ENCODE peak calls at places on chromosomes 12 and 14, in nine cellular contexts. One of them, this sample, is unnamed.

GRCh38 chr12:57162541-57163125 is 15.2 kb upstream of the LRP1-AS start:
- DNase-seq in activated naive CD8-positive, alpha-beta T cell treated with anti-CD3 and anti-CD28 coated beads, Interleukin-2, amount 10 ng/mL, durations not matched to agents 7 days and 5 days: no peak
- DNase-seq in stimulated activated CD8-positive, alpha-beta memory T cell treated with anti-CD3 and anti-CD28 coated beads, Interleukin-15, amount 100 ng/mL, for 1 hour: no peak
- DNase-seq in RWPE1: no peak
- DNase-seq in EL: no peak
- DNase-seq in osteoblast: peak
- DNase-seq in NCI-H774: no peak
- DNase-seq in pons: peak
- DNase-seq in pulmonary artery endothelial cell: no peak
- DNase-seq in this sample: peak

GRCh38 chr14:75022655-75023054 is 19.9 kb downstream of the EIF2B2 start:
- DNase-seq in RWPE1: peak
- DNase-seq in NCI-H774: no peak
- DNase-seq in stimulated activated CD8-positive, alpha-beta memory T cell treated with anti-CD3 and anti-CD28 coated beads, Interleukin-15, amount 100 ng/mL, for 1 hour: no peak
- DNase-seq in pons: no peak
- DNase-seq in osteoblast: no peak
- DNase-seq in EL: peak
- DNase-seq in pulmonary artery endothelial cell: no peak
- DNase-seq in activated naive CD8-positive, alpha-beta T cell treated with anti-CD3 and anti-CD28 coated beads, Interleukin-2, amount 10 ng/mL, durations not matched to agents 7 days and 5 days: no peak
- DNase-seq in this sample: no peak

GRCh38 chr12:31590730-31591307 is at the start of gene DENND5B:
- DNase-seq in pulmonary artery endothelial cell: no peak
- DNase-seq in pons: peak
- DNase-seq in osteoblast: peak
- DNase-seq in EL: peak
- DNase-seq in RWPE1: peak
- DNase-seq in activated naive CD8-positive, alpha-beta T cell treated with anti-CD3 and anti-CD28 coated beads, Interleukin-2, amount 10 ng/mL, durations not matched to agents 7 days and 5 days: peak
- DNase-seq in stimulated activated CD8-positive, alpha-beta memory T cell treated with anti-CD3 and anti-CD28 coated beads, Interleukin-15, amount 100 ng/mL, for 1 hour: no peak
- DNase-seq in NCI-H774: peak
- DNase-seq in this sample: peak

GRCh38 chr12:94603434-94604068 is 46.8 kb downstream of the TMCC3 start:
- DNase-seq in NCI-H774: no peak
- DNase-seq in osteoblast: no peak
- DNase-seq in RWPE1: peak
- DNase-seq in pulmonary artery endothelial cell: no peak
- DNase-seq in stimulated activated CD8-positive, alpha-beta memory T cell treated with anti-CD3 and anti-CD28 coated beads, Interleukin-15, amount 100 ng/mL, for 1 hour: peak
- DNase-seq in EL: no peak
- DNase-seq in pons: no peak
- DNase-seq in activated naive CD8-positive, alpha-beta T cell treated with anti-CD3 and anti-CD28 coated beads, Interleukin-2, amount 10 ng/mL, durations not matched to agents 7 days and 5 days: peak
- DNase-seq in this sample: peak

GRCh38 chr12:26806556-26806955 is 26.4 kb downstream of the ITPR2 start:
- DNase-seq in NCI-H774: no peak
- DNase-seq in pons: no peak
- DNase-seq in RWPE1: no peak
- DNase-seq in pulmonary artery endothelial cell: no peak
- DNase-seq in activated naive CD8-positive, alpha-beta T cell treated with anti-CD3 and anti-CD28 coated beads, Interleukin-2, amount 10 ng/mL, durations not matched to agents 7 days and 5 days: no peak
- DNase-seq in stimulated activated CD8-positive, alpha-beta memory T cell treated with anti-CD3 and anti-CD28 coated beads, Interleukin-15, amount 100 ng/mL, for 1 hour: no peak
- DNase-seq in osteoblast: no peak
- DNase-seq in EL: no peak
- DNase-seq in this sample: no peak

GRCh38 chr12:78562358-78563205 is 302.0 kb upstream of the SYT1 start:
- DNase-seq in activated naive CD8-positive, alpha-beta T cell treated with anti-CD3 and anti-CD28 coated beads, Interleukin-2, amount 10 ng/mL, durations not matched to agents 7 days and 5 days: no peak
- DNase-seq in osteoblast: no peak
- DNase-seq in pons: peak
- DNase-seq in RWPE1: peak
- DNase-seq in pulmonary artery endothelial cell: no peak
- DNase-seq in NCI-H774: peak
- DNase-seq in stimulated activated CD8-positive, alpha-beta memory T cell treated with anti-CD3 and anti-CD28 coated beads, Interleukin-15, amount 100 ng/mL, for 1 hour: no peak
- DNase-seq in EL: peak
- DNase-seq in this sample: no peak

GRCh38 chr14:62301076-62301475 is 538.9 kb downstream of the SNAPC1 start:
- DNase-seq in activated naive CD8-positive, alpha-beta T cell treated with anti-CD3 and anti-CD28 coated beads, Interleukin-2, amount 10 ng/mL, durations not matched to agents 7 days and 5 days: no peak
- DNase-seq in EL: no peak
- DNase-seq in osteoblast: no peak
- DNase-seq in RWPE1: no peak
- DNase-seq in pulmonary artery endothelial cell: no peak
- DNase-seq in pons: no peak
- DNase-seq in NCI-H774: no peak
- DNase-seq in stimulated activated CD8-positive, alpha-beta memory T cell treated with anti-CD3 and anti-CD28 coated beads, Interleukin-15, amount 100 ng/mL, for 1 hour: no peak
- DNase-seq in this sample: no peak

GRCh38 chr12:6052940-6053329 is 71.5 kb downstream of the VWF start:
- DNase-seq in RWPE1: no peak
- DNase-seq in pons: no peak
- DNase-seq in EL: peak
- DNase-seq in osteoblast: peak
- DNase-seq in pulmonary artery endothelial cell: no peak
- DNase-seq in activated naive CD8-positive, alpha-beta T cell treated with anti-CD3 and anti-CD28 coated beads, Interleukin-2, amount 10 ng/mL, durations not matched to agents 7 days and 5 days: no peak
- DNase-seq in stimulated activated CD8-positive, alpha-beta memory T cell treated with anti-CD3 and anti-CD28 coated beads, Interleukin-15, amount 100 ng/mL, for 1 hour: no peak
- DNase-seq in NCI-H774: no peak
- DNase-seq in this sample: no peak

GRCh38 chr14:94382099-94382498 is 6.3 kb downstream of the SERPINA1 start:
- DNase-seq in pons: no peak
- DNase-seq in osteoblast: no peak
- DNase-seq in NCI-H774: no peak
- DNase-seq in activated naive CD8-positive, alpha-beta T cell treated with anti-CD3 and anti-CD28 coated beads, Interleukin-2, amount 10 ng/mL, durations not matched to agents 7 days and 5 days: no peak
- DNase-seq in RWPE1: no peak
- DNase-seq in pulmonary artery endothelial cell: no peak
- DNase-seq in stimulated activated CD8-positive, alpha-beta memory T cell treated with anti-CD3 and anti-CD28 coated beads, Interleukin-15, amount 100 ng/mL, for 1 hour: no peak
- DNase-seq in EL: no peak
- DNase-seq in this sample: no peak

GRCh38 chr12:117125275-117125613 is 26.0 kb upstream of the TESC start:
- DNase-seq in NCI-H774: no peak
- DNase-seq in activated naive CD8-positive, alpha-beta T cell treated with anti-CD3 and anti-CD28 coated beads, Interleukin-2, amount 10 ng/mL, durations not matched to agents 7 days and 5 days: no peak
- DNase-seq in EL: peak
- DNase-seq in pulmonary artery endothelial cell: no peak
- DNase-seq in pons: no peak
- DNase-seq in osteoblast: no peak
- DNase-seq in RWPE1: no peak
- DNase-seq in stimulated activated CD8-positive, alpha-beta memory T cell treated with anti-CD3 and anti-CD28 coated beads, Interleukin-15, amount 100 ng/mL, for 1 hour: no peak
- DNase-seq in this sample: no peak

GRCh38 chr12:120736404-120737331 is 11.0 kb downstream of the ACADS start:
- DNase-seq in pons: no peak
- DNase-seq in NCI-H774: no peak
- DNase-seq in stimulated activated CD8-positive, alpha-beta memory T cell treated with anti-CD3 and anti-CD28 coated beads, Interleukin-15, amount 100 ng/mL, for 1 hour: no peak
- DNase-seq in activated naive CD8-positive, alpha-beta T cell treated with anti-CD3 and anti-CD28 coated beads, Interleukin-2, amount 10 ng/mL, durations not matched to agents 7 days and 5 days: no peak
- DNase-seq in osteoblast: peak
- DNase-seq in RWPE1: no peak
- DNase-seq in EL: no peak
- DNase-seq in pulmonary artery endothelial cell: no peak
- DNase-seq in this sample: no peak

GRCh38 chr12:6821271-6821673 is 349 bp upstream of the GPR162 start:
- DNase-seq in activated naive CD8-positive, alpha-beta T cell treated with anti-CD3 and anti-CD28 coated beads, Interleukin-2, amount 10 ng/mL, durations not matched to agents 7 days and 5 days: peak
- DNase-seq in EL: peak
- DNase-seq in osteoblast: peak
- DNase-seq in pulmonary artery endothelial cell: no peak
- DNase-seq in stimulated activated CD8-positive, alpha-beta memory T cell treated with anti-CD3 and anti-CD28 coated beads, Interleukin-15, amount 100 ng/mL, for 1 hour: no peak
- DNase-seq in NCI-H774: peak
- DNase-seq in pons: peak
- DNase-seq in RWPE1: no peak
- DNase-seq in this sample: peak

GRCh38 chr12:62552906-62553556 is 86.4 kb downstream of the MON2 start:
- DNase-seq in activated naive CD8-positive, alpha-beta T cell treated with anti-CD3 and anti-CD28 coated beads, Interleukin-2, amount 10 ng/mL, durations not matched to agents 7 days and 5 days: no peak
- DNase-seq in RWPE1: no peak
- DNase-seq in NCI-H774: no peak
- DNase-seq in stimulated activated CD8-positive, alpha-beta memory T cell treated with anti-CD3 and anti-CD28 coated beads, Interleukin-15, amount 100 ng/mL, for 1 hour: no peak
- DNase-seq in osteoblast: no peak
- DNase-seq in pons: no peak
- DNase-seq in pulmonary artery endothelial cell: no peak
- DNase-seq in EL: no peak
- DNase-seq in this sample: no peak

GRCh38 chr12:55017421-55017820 is 2.4 kb upstream of the NEUROD4 start:
- DNase-seq in pulmonary artery endothelial cell: no peak
- DNase-seq in RWPE1: no peak
- DNase-seq in stimulated activated CD8-positive, alpha-beta memory T cell treated with anti-CD3 and anti-CD28 coated beads, Interleukin-15, amount 100 ng/mL, for 1 hour: no peak
- DNase-seq in NCI-H774: no peak
- DNase-seq in EL: no peak
- DNase-seq in activated naive CD8-positive, alpha-beta T cell treated with anti-CD3 and anti-CD28 coated beads, Interleukin-2, amount 10 ng/mL, durations not matched to agents 7 days and 5 days: no peak
- DNase-seq in osteoblast: no peak
- DNase-seq in pons: no peak
- DNase-seq in this sample: no peak

GRCh38 chr12:45350861-45351260 is 135.0 kb downstream of the ANO6 start:
- DNase-seq in NCI-H774: no peak
- DNase-seq in EL: peak
- DNase-seq in pulmonary artery endothelial cell: no peak
- DNase-seq in activated naive CD8-positive, alpha-beta T cell treated with anti-CD3 and anti-CD28 coated beads, Interleukin-2, amount 10 ng/mL, durations not matched to agents 7 days and 5 days: no peak
- DNase-seq in pons: no peak
- DNase-seq in RWPE1: no peak
- DNase-seq in osteoblast: no peak
- DNase-seq in stimulated activated CD8-positive, alpha-beta memory T cell treated with anti-CD3 and anti-CD28 coated beads, Interleukin-15, amount 100 ng/mL, for 1 hour: no peak
- DNase-seq in this sample: no peak

GRCh38 chr12:52211716-52212585 is 20.1 kb upstream of the KRT80 start:
- DNase-seq in RWPE1: no peak
- DNase-seq in pulmonary artery endothelial cell: no peak
- DNase-seq in activated naive CD8-positive, alpha-beta T cell treated with anti-CD3 and anti-CD28 coated beads, Interleukin-2, amount 10 ng/mL, durations not matched to agents 7 days and 5 days: peak
- DNase-seq in EL: no peak
- DNase-seq in NCI-H774: no peak
- DNase-seq in pons: no peak
- DNase-seq in osteoblast: peak
- DNase-seq in stimulated activated CD8-positive, alpha-beta memory T cell treated with anti-CD3 and anti-CD28 coated beads, Interleukin-15, amount 100 ng/mL, for 1 hour: no peak
- DNase-seq in this sample: no peak

GRCh38 chr12:85693093-85693665 is 143.0 kb downstream of the RASSF9 start:
- DNase-seq in EL: no peak
- DNase-seq in osteoblast: no peak
- DNase-seq in pons: no peak
- DNase-seq in pulmonary artery endothelial cell: no peak
- DNase-seq in NCI-H774: no peak
- DNase-seq in stimulated activated CD8-positive, alpha-beta memory T cell treated with anti-CD3 and anti-CD28 coated beads, Interleukin-15, amount 100 ng/mL, for 1 hour: no peak
- DNase-seq in RWPE1: no peak
- DNase-seq in activated naive CD8-positive, alpha-beta T cell treated with anti-CD3 and anti-CD28 coated beads, Interleukin-2, amount 10 ng/mL, durations not matched to agents 7 days and 5 days: no peak
- DNase-seq in this sample: no peak

GRCh38 chr12:49538740-49539403 is at the start of gene KCNH3:
- DNase-seq in stimulated activated CD8-positive, alpha-beta memory T cell treated with anti-CD3 and anti-CD28 coated beads, Interleukin-15, amount 100 ng/mL, for 1 hour: peak
- DNase-seq in RWPE1: peak
- DNase-seq in pons: peak
- DNase-seq in NCI-H774: peak
- DNase-seq in activated naive CD8-positive, alpha-beta T cell treated with anti-CD3 and anti-CD28 coated beads, Interleukin-2, amount 10 ng/mL, durations not matched to agents 7 days and 5 days: peak
- DNase-seq in osteoblast: peak
- DNase-seq in pulmonary artery endothelial cell: no peak
- DNase-seq in EL: peak
- DNase-seq in this sample: peak

GRCh38 chr14:34252227-34252626 is 209.8 kb downstream of the SPTSSA start:
- DNase-seq in RWPE1: no peak
- DNase-seq in NCI-H774: no peak
- DNase-seq in pulmonary artery endothelial cell: peak
- DNase-seq in osteoblast: no peak
- DNase-seq in stimulated activated CD8-positive, alpha-beta memory T cell treated with anti-CD3 and anti-CD28 coated beads, Interleukin-15, amount 100 ng/mL, for 1 hour: no peak
- DNase-seq in EL: no peak
- DNase-seq in activated naive CD8-positive, alpha-beta T cell treated with anti-CD3 and anti-CD28 coated beads, Interleukin-2, amount 10 ng/mL, durations not matched to agents 7 days and 5 days: no peak
- DNase-seq in pons: no peak
- DNase-seq in this sample: no peak

GRCh38 chr12:14213542-14213941 is 151.9 kb upstream of the ATF7IP start:
- DNase-seq in stimulated activated CD8-positive, alpha-beta memory T cell treated with anti-CD3 and anti-CD28 coated beads, Interleukin-15, amount 100 ng/mL, for 1 hour: no peak
- DNase-seq in EL: peak
- DNase-seq in activated naive CD8-positive, alpha-beta T cell treated with anti-CD3 and anti-CD28 coated beads, Interleukin-2, amount 10 ng/mL, durations not matched to agents 7 days and 5 days: no peak
- DNase-seq in osteoblast: no peak
- DNase-seq in RWPE1: no peak
- DNase-seq in NCI-H774: no peak
- DNase-seq in pulmonary artery endothelial cell: no peak
- DNase-seq in pons: no peak
- DNase-seq in this sample: no peak